ENCODE peak calls at places on chromosome 11, in seven cellular contexts. Y is effector memory CD4-positive, alpha-beta T cell; W is SK-N-SH; V is fibroblast of lung; F is hepatocyte; D is pancreas; U is upper lobe of right lung. C is an unnamed sample.

GRCh38 chr11:64583296-64584262 is 7.4 kb upstream of the SLC22A12 start:
- DNase-seq in D (no peak), V (peak; percentile 15), W (no peak), F (no peak), U (peak; percentile 43), Y (no peak), C (no peak)

GRCh38 chr11:45805305-45806071 is 539 bp downstream of the SLC35C1 start:
- DNase-seq in F (peak; percentile 81), V (peak; percentile 63), Y (no peak), U (peak; percentile 72), D (peak; percentile 46), W (no peak), C (no peak)

GRCh38 chr11:105236631-105237030 is 97.1 kb upstream of the CARD18 start:
- DNase-seq in U (no peak), Y (no peak), D (no peak), W (no peak), F (no peak), V (peak; percentile 90), C (no peak)

GRCh38 chr11:6531267-6531752 is 34.2 kb downstream of the DNHD1 start:
- DNase-seq in W (peak; percentile 61), F (peak; percentile 49), D (no peak), U (no peak), V (peak; percentile 59), Y (no peak), C (peak; percentile 54)

GRCh38 chr11:114116800-114117199 is 57.3 kb downstream of the ZBTB16 start:
- DNase-seq in F (no peak), Y (no peak), U (no peak), V (no peak), W (no peak), D (no peak), C (no peak)

GRCh38 chr11:57249384-57250319 is 12.6 kb upstream of the APLNR start:
- DNase-seq in D (peak; percentile 32), Y (no peak), U (peak; percentile 80), F (peak; percentile 87), W (no peak), V (peak; percentile 72), C (peak; percentile 5)

GRCh38 chr11:90594658-90595057 is 371.8 kb upstream of the CHORDC1 start:
- DNase-seq in F (no peak), V (no peak), D (no peak), Y (no peak), U (no peak), W (peak; percentile 5), C (no peak)

GRCh38 chr11:103863497-103863896 is 172.9 kb upstream of the DDI1 start:
- DNase-seq in Y (no peak), W (no peak), F (no peak), D (no peak), V (peak; percentile 63), U (no peak), C (no peak)

GRCh38 chr11:57330029-57330428 is 5.3 kb upstream of the TNKS1BP1 start:
- DNase-seq in Y (no peak), U (no peak), W (no peak), V (no peak), D (no peak), F (no peak), C (no peak)

GRCh38 chr11:78801161-78801884 is 226.7 kb upstream of the NARS2 start:
- DNase-seq in D (peak; percentile 66), F (peak; percentile 75), W (no peak), U (no peak), Y (no peak), V (peak; percentile 98), C (no peak)

GRCh38 chr11:72589802-72590761 is 84.1 kb downstream of the PDE2A start:
- DNase-seq in D (peak; percentile 56), V (peak; percentile 13), U (peak; percentile 74), W (peak; percentile 60), F (peak; percentile 71), Y (no peak), C (peak; percentile 68)

GRCh38 chr11:20197881-20198280 is 37.6 kb upstream of the DBX1 start:
- DNase-seq in Y (no peak), W (no peak), V (no peak), U (no peak), D (no peak), F (no peak), C (no peak)

GRCh38 chr11:108302121-108302785 is 79.4 kb downstream of the ATM start:
- DNase-seq in V (peak; percentile 44), D (no peak), Y (no peak), U (no peak), F (no peak), W (no peak), C (no peak)

GRCh38 chr11:133576351-133576750 is 44.0 kb upstream of the OPCML start:
- DNase-seq in F (no peak), V (no peak), D (no peak), W (peak; percentile 17), Y (no peak), U (no peak), C (no peak)

GRCh38 chr11:20609727-20610707 is 10.6 kb downstream of the SLC6A5 start:
- DNase-seq in V (peak; percentile 46), U (peak; percentile 88), Y (no peak), D (peak; percentile 50), W (peak; percentile 90), F (peak; percentile 89), C (peak; percentile 28)

GRCh38 chr11:75495749-75496641 is 29.7 kb downstream of the GDPD5 start:
- DNase-seq in U (no peak), D (no peak), Y (no peak), F (no peak), V (no peak), W (peak; percentile 47), C (no peak)

GRCh38 chr11:91776660-91777059 is 448.0 kb upstream of the FAT3 start:
- DNase-seq in U (no peak), V (no peak), W (no peak), F (no peak), Y (no peak), D (no peak), C (no peak)

GRCh38 chr11:62337682-62338181 is 484 bp downstream of the ASRGL1 start:
- DNase-seq in D (peak; percentile 33), W (peak; percentile 76), U (peak; percentile 69), Y (no peak), V (no peak), F (peak; percentile 55), C (no peak)

GRCh38 chr11:102085864-102086551 is 24.2 kb upstream of the YAP1 start:
- DNase-seq in V (peak; percentile 14), W (no peak), U (no peak), Y (no peak), F (no peak), D (no peak), C (no peak)

GRCh38 chr11:15519124-15519791 is 404.5 kb downstream of the INSC start:
- DNase-seq in Y (no peak), W (no peak), F (no peak), V (no peak), D (no peak), U (no peak), C (no peak)

GRCh38 chr11:70757241-70757640 is 358.9 kb downstream of the CTTN start:
- DNase-seq in V (no peak), D (no peak), W (no peak), U (no peak), F (no peak), Y (no peak), C (no peak)
- H3K9me3 ChIP-seq in V (no peaks in the 10 kb centered on the region), D (no peaks in the 10 kb centered on the region), W (no peaks in the 10 kb centered on the region), U (no peaks in the 10 kb centered on the region), F (no peaks in the 10 kb centered on the region), Y (no peaks in the 10 kb centered on the region), C (no peaks in the 10 kb centered on the region)

GRCh38 chr11:125163431-125164011 is 1.0 kb upstream of the PKNOX2 start:
- DNase-seq in F (no peak), V (no peak), D (no peak), W (no peak), Y (no peak), U (no peak), C (no peak)
- H3K27ac ChIP-seq in F (peak overlapping the region; percentile 47), V (no peak overlapping the region), D (no peak overlapping the region), W (no peak overlapping the region), Y (no peak overlapping the region), U (peak overlapping the region; percentile 43), C (no peak overlapping the region)

GRCh38 chr11:41499429-41499828 is 40.0 kb upstream of the LRRC4C start:
- DNase-seq in D (no peak), W (no peak), U (no peak), F (no peak), Y (no peak), V (no peak), C (no peak)
- H3K9me3 ChIP-seq in D (no peaks in the 10 kb centered on the region), W (no peaks in the 10 kb centered on the region), U (no peaks in the 10 kb centered on the region), F (no peaks in the 10 kb centered on the region), Y (no peaks in the 10 kb centered on the region), V (no peaks in the 10 kb centered on the region), C (no peaks in the 10 kb centered on the region)

GRCh38 chr11:59813364-59813763 is 2.8 kb upstream of the MRPL16 start:
- DNase-seq in D (no peak), Y (no peak), V (no peak), W (no peak), F (no peak), U (no peak), C (no peak)

GRCh38 chr11:59810911-59811259 is 307 bp upstream of the MRPL16 start:
- DNase-seq in D (no peak), F (no peak), W (no peak), Y (no peak), V (no peak), U (no peak), C (no peak)

GRCh38 chr11:59818572-59818971 is 8.0 kb upstream of the MRPL16 start:
- DNase-seq in V (no peak), W (no peak), F (no peak), U (no peak), D (no peak), Y (no peak), C (no peak)

GRCh38 chr11:59812220-59812619 is 1.6 kb upstream of the MRPL16 start:
- DNase-seq in Y (no peak), V (no peak), D (no peak), U (no peak), W (no peak), F (no peak), C (no peak)

DNA sequence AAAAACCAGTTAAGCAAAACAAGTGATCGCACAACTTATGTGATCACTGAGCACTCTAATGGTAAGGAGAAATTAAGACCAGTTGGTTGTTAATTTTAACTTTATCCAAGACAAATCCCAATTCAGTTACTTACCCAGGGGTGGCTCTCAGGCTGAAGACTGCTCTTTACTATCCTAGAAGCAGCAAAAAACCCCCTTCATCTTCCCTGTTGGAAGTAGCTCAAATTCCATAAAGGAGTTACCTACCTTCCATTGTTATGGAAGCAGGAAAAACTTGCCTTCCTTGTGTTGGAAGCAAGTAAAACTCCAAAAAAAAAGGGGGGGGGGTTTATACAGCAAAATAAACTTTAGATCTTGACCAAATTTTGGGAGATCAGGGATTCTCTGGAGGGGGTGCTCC is 5.2 kb upstream of the MRPL16 start:
- DNase-seq in W (no peak), U (no peak), Y (no peak), V (no peak), F (no peak), D (no peak), C (no peak)
- H3K27ac ChIP-seq in W (no peak overlapping the region), U (no peak overlapping the region), Y (no peak overlapping the region), V (no peak overlapping the region), F (no peak overlapping the region), D (no peak overlapping the region), C (no peak overlapping the region)

GRCh38 chr11:122186439-122187080 is 70.5 kb upstream of the BLID start:
- DNase-seq in V (peak; percentile 100), Y (no peak), U (no peak), F (peak; percentile 57), D (no peak), W (no peak), C (no peak)
- H3K9me3 ChIP-seq in V (peaks cover 3% of the 10 kb centered on the region), Y (no peaks in the 10 kb centered on the region), U (no peaks in the 10 kb centered on the region), F (no peaks in the 10 kb centered on the region), D (no peaks in the 10 kb centered on the region), W (no peaks in the 10 kb centered on the region), C (no peaks in the 10 kb centered on the region)

GRCh38 chr11:3152471-3153110 is 12.5 kb downstream of the OSBPL5 start:
- DNase-seq in Y (no peak), F (no peak), D (no peak), V (no peak), W (no peak), U (no peak), C (no peak)
- H3K27ac ChIP-seq in Y (no peak overlapping the region), F (peak overlapping the region; percentile 48), D (no peak overlapping the region), V (peak overlapping the region; percentile 90), W (no peak overlapping the region), U (no peak overlapping the region), C (no peak overlapping the region)

C was measured in CD4-positive, alpha-beta memory T cell.